ENCODE peak calls at places on chromosomes 6 and 20, in ten cellular contexts. N is Peyer's patch; K is heart right ventricle; B is upper lobe of right lung; L is K562; A is CD8-positive, alpha-beta T cell; Y is tibial artery; O is GM23338; C is transverse colon; V is psoas muscle. U is an unnamed sample.
A peak's percentile ranks its signal among the peaks of the same experiment; 100 is the strongest.

GRCh38 chr20:36887779-36888133 is 11.8 kb downstream of the TLDC2 start:
- DNase-seq in N (no peak), K (no peak), B (peak; percentile 23), L (no peak), A (no peak), Y (no peak), O (peak; percentile 24), C (no peak), V (no peak), U (peak; percentile 22)

GRCh38 chr6:101294051-101294638 is 99.4 kb upstream of the GRIK2 start:
- DNase-seq in N (no peak), K (no peak), B (no peak), L (no peak), A (no peak), Y (no peak), O (no peak), C (no peak), V (no peak), U (no peak)

GRCh38 chr6:13237318-13237717 is 91.0 kb downstream of the TBC1D7 start:
- DNase-seq in N (no peak), K (no peak), B (no peak), L (no peak), A (no peak), Y (no peak), O (no peak), C (no peak), V (no peak), U (no peak)

GRCh38 chr6:139194740-139195139 is 59.9 kb downstream of the HECA start:
- DNase-seq in N (no peak), K (no peak), B (no peak), L (no peak), A (no peak), Y (no peak), O (no peak), C (no peak), V (no peak), U (no peak)

GRCh38 chr6:17725083-17725482 is 18.4 kb upstream of the NUP153 start:
- DNase-seq in N (no peak), K (peak; percentile 66), B (no peak), L (peak; percentile 82), A (no peak), Y (peak; percentile 28), O (peak; percentile 81), C (peak; percentile 21), V (no peak), U (no peak)

GRCh38 chr6:98323605-98324004 is 510.8 kb upstream of the POU3F2 start:
- DNase-seq in N (no peak), K (no peak), B (no peak), L (no peak), A (no peak), Y (no peak), O (no peak), C (no peak), V (no peak), U (no peak)

GRCh38 chr20:38079353-38079752 is 45.8 kb downstream of the RPRD1B start:
- DNase-seq in N (no peak), K (no peak), B (no peak), L (no peak), A (no peak), Y (no peak), O (no peak), C (no peak), V (no peak), U (no peak)

GRCh38 chr6:121670511-121670910 is 235.1 kb downstream of the GJA1 start:
- DNase-seq in N (no peak), K (no peak), B (no peak), L (no peak), A (no peak), Y (no peak), O (no peak), C (no peak), V (no peak), U (no peak)

GRCh38 chr6:20402181-20403079 is 751 bp downstream of the E2F3 start:
- DNase-seq in N (peak; percentile 74), K (peak; percentile 67), B (peak; percentile 80), L (peak; percentile 73), A (peak; percentile 29), Y (peak; percentile 59), O (peak; percentile 72), C (peak; percentile 51), V (peak; percentile 65), U (peak; percentile 59)

GRCh38 chr6:137923866-137924616 is 57.0 kb downstream of the TNFAIP3 start:
- DNase-seq in N (no peak), K (no peak), B (no peak), L (no peak), A (no peak), Y (no peak), O (no peak), C (no peak), V (no peak), U (no peak)

GRCh38 chr20:57624124-57624523 is 3.9 kb upstream of the ZBP1 start:
- DNase-seq in N (no peak), K (no peak), B (no peak), L (no peak), A (no peak), Y (no peak), O (no peak), C (no peak), V (no peak), U (no peak)

GRCh38 chr6:52557389-52558265 is 19.2 kb downstream of the TRAM2 start:
- DNase-seq in N (no peak), K (no peak), B (no peak), L (no peak), A (no peak), Y (no peak), O (peak; percentile 50), C (no peak), V (no peak), U (no peak)

GRCh38 chr6:36685926-36686667 is 7.6 kb downstream of the CDKN1A start:
- DNase-seq in N (no peak), K (peak; percentile 25), B (no peak), L (no peak), A (no peak), Y (peak; percentile 68), O (no peak), C (no peak), V (peak; percentile 66), U (peak; percentile 74)

GRCh38 chr6:143973097-143973979 is 34.7 kb downstream of the PLAGL1 start:
- DNase-seq in N (no peak), K (no peak), B (no peak), L (no peak), A (no peak), Y (no peak), O (peak; percentile 96), C (no peak), V (no peak), U (no peak)

GRCh38 chr6:166296035-166296883 is 11.9 kb downstream of the PRR18 start:
- DNase-seq in N (no peak), K (no peak), B (no peak), L (no peak), A (no peak), Y (no peak), O (no peak), C (no peak), V (no peak), U (no peak)

GRCh38 chr6:50087231-50087954 is 37.7 kb upstream of the DEFB112 start:
- DNase-seq in N (no peak), K (no peak), B (no peak), L (no peak), A (no peak), Y (no peak), O (peak; percentile 36), C (no peak), V (no peak), U (no peak)

GRCh38 chr20:38932457-38933120 is 6.4 kb downstream of the FAM83D start:
- DNase-seq in N (peak; percentile 37), K (no peak), B (no peak), L (no peak), A (no peak), Y (no peak), O (peak; percentile 23), C (no peak), V (no peak), U (no peak)

GRCh38 chr20:47453167-47453782 is 48.4 kb upstream of the NCOA3 start:
- DNase-seq in N (peak; percentile 65), K (no peak), B (no peak), L (no peak), A (no peak), Y (no peak), O (no peak), C (peak; percentile 40), V (no peak), U (no peak)

GRCh38 chr20:61801857-61802442 is 263.7 kb downstream of the TAF4 start:
- DNase-seq in N (no peak), K (no peak), B (peak; percentile 30), L (no peak), A (no peak), Y (no peak), O (no peak), C (no peak), V (no peak), U (peak; percentile 20)
- H3K4me1 ChIP-seq in N (peaks cover 11% of the 10 kb centered on the region), K (no peaks in the 10 kb centered on the region), B (no peaks in the 10 kb centered on the region), L (peaks cover 8% of the 10 kb centered on the region), A (no peaks in the 10 kb centered on the region), Y (peaks cover 18% of the 10 kb centered on the region), O (no peaks in the 10 kb centered on the region), C (no peaks in the 10 kb centered on the region), V (no peaks in the 10 kb centered on the region), U (no peaks in the 10 kb centered on the region)

DNA sequence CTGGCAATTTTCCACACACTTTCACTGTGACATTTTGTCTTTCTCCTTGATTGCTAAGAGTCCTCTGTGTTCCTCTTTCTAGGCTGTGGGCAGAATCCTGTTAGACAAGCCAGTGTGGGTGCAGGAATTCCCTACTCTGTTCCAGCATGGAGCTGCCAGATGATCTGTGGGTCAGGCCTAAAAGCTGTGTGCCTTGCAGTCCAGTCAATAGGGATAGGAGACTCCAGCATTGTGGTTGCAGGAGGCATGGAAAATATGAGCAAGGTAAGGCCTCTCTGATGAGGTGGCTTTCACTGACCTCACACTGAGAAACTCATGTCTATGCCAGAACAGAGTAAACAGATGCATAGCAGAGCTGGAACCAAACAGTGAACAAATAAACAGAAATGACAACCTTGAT is 5.1 kb downstream of the ACAT2 start:
- DNase-seq in N (no peak), K (no peak), B (no peak), L (no peak), A (no peak), Y (no peak), O (no peak), C (no peak), V (no peak), U (no peak)
- H3K36me3 ChIP-seq in N (peaks cover 66% of the 10 kb centered on the region), K (no peaks in the 10 kb centered on the region), B (peaks cover 54% of the 10 kb centered on the region), L (peaks cover 86% of the 10 kb centered on the region), A (peaks cover 7% of the 10 kb centered on the region), Y (peaks cover 58% of the 10 kb centered on the region), O (peaks cover 77% of the 10 kb centered on the region), C (peaks cover 13% of the 10 kb centered on the region), V (peaks cover 52% of the 10 kb centered on the region), U (peaks cover 63% of the 10 kb centered on the region)

GRCh38 chr20:60055740-60056139 is 97.5 kb downstream of the CDH26 start:
- DNase-seq in N (peak; percentile 58), K (peak; percentile 40), B (peak; percentile 81), L (no peak), A (peak; percentile 49), Y (peak; percentile 68), O (no peak), C (peak; percentile 41), V (no peak), U (peak; percentile 85)
- TF ChIP-seq CTCF in N (no peak), K (no peak), B (no peak), L (no peak), A (no peak), Y (no peak), O (no peak), C (no peak), V (no peak), U (no peak)

DNA sequence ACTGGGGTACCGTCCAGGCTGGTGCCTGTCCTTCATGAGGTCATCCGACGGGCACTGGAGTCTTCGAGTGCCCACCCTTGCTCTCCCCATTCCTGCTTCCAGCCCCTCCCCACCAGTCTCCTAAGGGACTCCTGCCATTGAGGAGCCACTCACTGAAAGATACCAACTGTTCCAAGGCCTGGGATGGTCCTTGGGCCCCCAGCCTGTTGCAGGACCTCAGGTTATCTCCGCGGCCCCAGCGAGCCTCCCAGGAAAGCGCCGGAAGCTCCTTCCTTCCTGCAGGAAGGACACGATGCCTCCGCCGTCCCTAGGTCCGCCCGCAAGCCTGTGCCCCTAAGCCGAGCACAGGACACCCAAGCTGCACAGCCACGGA is 1.2 kb downstream of the NKAIN4 start:
- DNase-seq in N (no peak), K (no peak), B (no peak), L (no peak), A (no peak), Y (no peak), O (no peak), C (no peak), V (no peak), U (no peak)
- H3K4me1 ChIP-seq in N (peaks cover 12% of the 10 kb centered on the region), K (peaks cover 9% of the 10 kb centered on the region), B (peaks cover 6% of the 10 kb centered on the region), L (peaks cover 30% of the 10 kb centered on the region), A (peaks cover 6% of the 10 kb centered on the region), Y (peaks cover 22% of the 10 kb centered on the region), O (no peaks in the 10 kb centered on the region), C (peaks cover 12% of the 10 kb centered on the region), V (peaks cover 2% of the 10 kb centered on the region), U (peaks cover 10% of the 10 kb centered on the region)